ENCODE peak calls at places on chromosomes 3 and 15, in seven cellular contexts. S is Right ventricle myocardium superior; K is activated naive CD8-positive, alpha-beta T cell treated with anti-CD3 and anti-CD28 coated beads, Interleukin-2, amount 10 ng/mL, durations not matched to agents 7 days and 5 days; F is A549; U is right cardiac atrium; D is left cardiac atrium; I is stimulated activated naive B cell treated with anti-CD40 and anti-IgM and Interleukin-4, amounts not matched to agents 10 μg/mL and 1 μg/mL and 100 μg/mL, for 72 hours. R is an unnamed sample.

GRCh38 chr15:64180235-64180824 is 17.5 kb upstream of the PPIB start:
- ATAC-seq in U (no peak), D (no peak), K (no peak), S (no peak), F (no peak), I (peak), R (no peak)

GRCh38 chr15:68821898-68822380 is 1.2 kb upstream of the ANP32A start:
- ATAC-seq in S (no peak), U (no peak), K (no peak), F (no peak), I (no peak), D (no peak), R (no peak)

GRCh38 chr3:22263042-22263441 is 512.0 kb upstream of the ZNF385D start:
- ATAC-seq in S (no peak), D (no peak), F (no peak), K (no peak), I (no peak), U (no peak), R (peak)

GRCh38 chr15:65690173-65690572 is 68.4 kb downstream of the SLC24A1 start:
- ATAC-seq in U (no peak), I (no peak), K (no peak), F (no peak), S (no peak), D (no peak), R (no peak)

GRCh38 chr3:49260711-49261357 is 16.2 kb downstream of the C3orf62 start:
- ATAC-seq in K (no peak), F (peak), I (no peak), S (no peak), U (no peak), D (no peak), R (peak)

GRCh38 chr3:59425942-59426341 is 376.1 kb upstream of the CFAP20DC start:
- ATAC-seq in S (no peak), U (no peak), F (no peak), D (no peak), K (peak), I (no peak), R (no peak)

GRCh38 chr3:149473314-149473990 is 1.0 kb upstream of the TM4SF4 start:
- ATAC-seq in K (no peak), I (no peak), S (peak), F (peak), D (peak), U (peak), R (peak)

GRCh38 chr3:115518100-115518852 is 105.0 kb upstream of the GAP43 start:
- ATAC-seq in K (no peak), S (peak), F (no peak), U (peak), D (peak), I (no peak), R (peak)

GRCh38 chr3:41212088-41212487 is 12.8 kb downstream of the CTNNB1 start:
- ATAC-seq in S (no peak), U (no peak), D (no peak), I (no peak), F (no peak), K (no peak), R (no peak)

GRCh38 chr3:196177567-196177966 is 33.6 kb downstream of the ZDHHC19 start:
- ATAC-seq in S (no peak), U (no peak), D (no peak), F (no peak), I (no peak), K (no peak), R (no peak)

GRCh38 chr15:99000001-99000590 is 7.5 kb downstream of the PGPEP1L start:
- ATAC-seq in U (no peak), I (no peak), S (no peak), F (no peak), K (no peak), D (no peak), R (no peak)

GRCh38 chr3:107487490-107487889 is 35.3 kb upstream of the BBX start:
- ATAC-seq in S (no peak), K (no peak), F (no peak), D (no peak), U (no peak), I (no peak), R (no peak)

GRCh38 chr15:45386974-45387373 is 8.6 kb upstream of the GATM start:
- ATAC-seq in D (peak), S (peak), F (no peak), U (peak), I (no peak), K (no peak), R (no peak)

GRCh38 chr15:59798605-59798917 is 109.4 kb upstream of the BNIP2 start:
- ATAC-seq in K (no peak), I (no peak), F (no peak), U (no peak), D (no peak), S (no peak), R (no peak)

R was measured in SK-N-SH treated with all-trans-retinoic acid at 6 μM for 48 hours.